ENCODE peak calls at places on chromosome 5, in four cellular contexts. One of them, this sample, is unnamed.

GRCh38 chr5:119123280-119123679 is 52.4 kb downstream of the DMXL1 start:
- DNase-seq in RWPE1: no peak
- DNase-seq in small intestine: no peak
- DNase-seq in NCI-H2081 treated with DMSO at 0.1 percent for 48 hours: no peak
- DNase-seq in this sample: no peak

GRCh38 chr5:41835625-41836024 is 34.6 kb downstream of the OXCT1 start:
- DNase-seq in small intestine: peak; percentile 19
- DNase-seq in RWPE1: peak; percentile 18
- DNase-seq in NCI-H2081 treated with DMSO at 0.1 percent for 48 hours: no peak
- DNase-seq in this sample: no peak

GRCh38 chr5:163509288-163510040 is 4.0 kb downstream of the MAT2B start:
- DNase-seq in RWPE1: peak; percentile 94
- DNase-seq in small intestine: peak; percentile 93
- DNase-seq in NCI-H2081 treated with DMSO at 0.1 percent for 48 hours: no peak
- DNase-seq in this sample: no peak

GRCh38 chr5:168749391-168750100 is 170.4 kb upstream of the PANK3 start:
- DNase-seq in small intestine: no peak
- DNase-seq in RWPE1: no peak
- DNase-seq in NCI-H2081 treated with DMSO at 0.1 percent for 48 hours: no peak
- DNase-seq in this sample: no peak

GRCh38 chr5:125554355-125554754 is 807.9 kb upstream of the ZNF608 start:
- DNase-seq in RWPE1: no peak
- DNase-seq in small intestine: no peak
- DNase-seq in NCI-H2081 treated with DMSO at 0.1 percent for 48 hours: no peak
- DNase-seq in this sample: no peak

GRCh38 chr5:79720096-79720495 is 30.5 kb downstream of the CMYA5 start:
- DNase-seq in NCI-H2081 treated with DMSO at 0.1 percent for 48 hours: no peak
- DNase-seq in small intestine: no peak
- DNase-seq in RWPE1: no peak
- DNase-seq in this sample: no peak

GRCh38 chr5:135327429-135328127 is 71.5 kb downstream of the MACROH2A1 start:
- DNase-seq in NCI-H2081 treated with DMSO at 0.1 percent for 48 hours: no peak
- DNase-seq in RWPE1: no peak
- DNase-seq in small intestine: no peak
- DNase-seq in this sample: no peak

GRCh38 chr5:395156-395920 is 47.6 kb upstream of the EXOC3 start:
- DNase-seq in NCI-H2081 treated with DMSO at 0.1 percent for 48 hours: no peak
- DNase-seq in small intestine: no peak
- DNase-seq in RWPE1: no peak
- DNase-seq in this sample: no peak

GRCh38 chr5:177300236-177300880 is 3.2 kb downstream of the RAB24 start:
- DNase-seq in NCI-H2081 treated with DMSO at 0.1 percent for 48 hours: no peak
- DNase-seq in RWPE1: peak; percentile 49
- DNase-seq in small intestine: peak; percentile 66
- DNase-seq in this sample: no peak

GRCh38 chr5:63127054-63127453 is 548.4 kb downstream of the LRRC70 start:
- DNase-seq in NCI-H2081 treated with DMSO at 0.1 percent for 48 hours: no peak
- DNase-seq in small intestine: no peak
- DNase-seq in RWPE1: peak; percentile 44
- DNase-seq in this sample: no peak

GRCh38 chr5:73233461-73234151 is 60.6 kb downstream of the TMEM174 start:
- DNase-seq in small intestine: no peak
- DNase-seq in NCI-H2081 treated with DMSO at 0.1 percent for 48 hours: no peak
- DNase-seq in RWPE1: no peak
- DNase-seq in this sample: no peak

GRCh38 chr5:91441082-91441481 is 58.0 kb upstream of the ARRDC3 start:
- DNase-seq in NCI-H2081 treated with DMSO at 0.1 percent for 48 hours: no peak
- DNase-seq in small intestine: no peak
- DNase-seq in RWPE1: no peak
- DNase-seq in this sample: no peak

GRCh38 chr5:135139397-135140134 is 105.5 kb upstream of the PITX1 start:
- DNase-seq in RWPE1: peak; percentile 98
- DNase-seq in small intestine: peak; percentile 58
- DNase-seq in NCI-H2081 treated with DMSO at 0.1 percent for 48 hours: no peak
- DNase-seq in this sample: no peak

GRCh38 chr5:26003966-26004365 is 1034.4 kb downstream of the CDH9 start:
- DNase-seq in NCI-H2081 treated with DMSO at 0.1 percent for 48 hours: no peak
- DNase-seq in RWPE1: no peak
- DNase-seq in small intestine: no peak
- DNase-seq in this sample: no peak

GRCh38 chr5:35890021-35890740 is 33.5 kb downstream of the IL7R start:
- DNase-seq in NCI-H2081 treated with DMSO at 0.1 percent for 48 hours: no peak
- DNase-seq in small intestine: no peak
- DNase-seq in RWPE1: no peak
- DNase-seq in this sample: no peak

GRCh38 chr5:31651241-31651640 is 12.3 kb downstream of the PDZD2 start:
- DNase-seq in small intestine: no peak
- DNase-seq in RWPE1: no peak
- DNase-seq in NCI-H2081 treated with DMSO at 0.1 percent for 48 hours: no peak
- DNase-seq in this sample: no peak

GRCh38 chr5:6713274-6714181 is at the start of gene TENT4A:
- DNase-seq in RWPE1: peak; percentile 97
- DNase-seq in small intestine: peak; percentile 31
- DNase-seq in NCI-H2081 treated with DMSO at 0.1 percent for 48 hours: no peak
- DNase-seq in this sample: no peak

GRCh38 chr5:30324083-30324482 is 869.4 kb upstream of the CDH6 start:
- DNase-seq in NCI-H2081 treated with DMSO at 0.1 percent for 48 hours: no peak
- DNase-seq in small intestine: no peak
- DNase-seq in RWPE1: no peak
- DNase-seq in this sample: no peak

GRCh38 chr5:68533571-68534051 is 318.1 kb downstream of the PIK3R1 start:
- DNase-seq in NCI-H2081 treated with DMSO at 0.1 percent for 48 hours: peak; percentile 77
- DNase-seq in small intestine: peak; percentile 48
- DNase-seq in RWPE1: no peak
- DNase-seq in this sample: peak; percentile 82

GRCh38 chr5:176508603-176509002 is 28.6 kb downstream of the RNF44 start:
- DNase-seq in NCI-H2081 treated with DMSO at 0.1 percent for 48 hours: no peak
- DNase-seq in RWPE1: no peak
- DNase-seq in small intestine: no peak
- DNase-seq in this sample: no peak

GRCh38 chr5:172437445-172438303 is 16.7 kb downstream of the SH3PXD2B start:
- DNase-seq in small intestine: peak; percentile 51
- DNase-seq in NCI-H2081 treated with DMSO at 0.1 percent for 48 hours: peak; percentile 54
- DNase-seq in RWPE1: peak; percentile 83
- DNase-seq in this sample: no peak

GRCh38 chr5:137164961-137165360 is 334.2 kb downstream of the SPOCK1 start:
- DNase-seq in NCI-H2081 treated with DMSO at 0.1 percent for 48 hours: no peak
- DNase-seq in small intestine: no peak
- DNase-seq in RWPE1: no peak
- DNase-seq in this sample: no peak

GRCh38 chr5:37283214-37283820 is 34.1 kb upstream of the CPLANE1 start:
- DNase-seq in RWPE1: no peak
- DNase-seq in NCI-H2081 treated with DMSO at 0.1 percent for 48 hours: no peak
- DNase-seq in small intestine: no peak
- DNase-seq in this sample: no peak

GRCh38 chr5:157478726-157479125 is 18.7 kb downstream of the NIPAL4 start:
- DNase-seq in NCI-H2081 treated with DMSO at 0.1 percent for 48 hours: no peak
- DNase-seq in small intestine: no peak
- DNase-seq in RWPE1: no peak
- DNase-seq in this sample: no peak

GRCh38 chr5:134649163-134649916 is 755 bp downstream of the SEC24A start:
- DNase-seq in small intestine: peak; percentile 20
- DNase-seq in RWPE1: peak; percentile 45
- DNase-seq in NCI-H2081 treated with DMSO at 0.1 percent for 48 hours: no peak
- DNase-seq in this sample: no peak

GRCh38 chr5:58844395-58844794 is 261.5 kb downstream of the RAB3C start:
- DNase-seq in NCI-H2081 treated with DMSO at 0.1 percent for 48 hours: no peak
- DNase-seq in RWPE1: no peak
- DNase-seq in small intestine: no peak
- DNase-seq in this sample: no peak

GRCh38 chr5:59543826-59544442 is 349.6 kb downstream of the PDE4D start:
- DNase-seq in small intestine: peak; percentile 25
- DNase-seq in NCI-H2081 treated with DMSO at 0.1 percent for 48 hours: no peak
- DNase-seq in RWPE1: no peak
- DNase-seq in this sample: no peak

GRCh38 chr5:34522599-34523381 is 133.3 kb upstream of the RAI14 start:
- DNase-seq in NCI-H2081 treated with DMSO at 0.1 percent for 48 hours: peak; percentile 78
- DNase-seq in small intestine: peak; percentile 79
- DNase-seq in RWPE1: peak; percentile 71
- DNase-seq in this sample: no peak

GRCh38 chr5:3584724-3585531 is 10.7 kb upstream of the IRX1 start:
- DNase-seq in small intestine: no peak
- DNase-seq in RWPE1: no peak
- DNase-seq in NCI-H2081 treated with DMSO at 0.1 percent for 48 hours: no peak
- DNase-seq in this sample: no peak

GRCh38 chr5:23730023-23730422 is 222.6 kb downstream of the PRDM9 start:
- DNase-seq in NCI-H2081 treated with DMSO at 0.1 percent for 48 hours: no peak
- DNase-seq in RWPE1: no peak
- DNase-seq in small intestine: no peak
- DNase-seq in this sample: no peak

GRCh38 chr5:151619812-151620462 is 28.8 kb upstream of the FAT2 start:
- DNase-seq in NCI-H2081 treated with DMSO at 0.1 percent for 48 hours: no peak
- DNase-seq in small intestine: no peak
- DNase-seq in RWPE1: peak; percentile 90
- DNase-seq in this sample: no peak

GRCh38 chr5:142674438-142675210 is 11.3 kb downstream of the FGF1 start:
- DNase-seq in RWPE1: peak; percentile 49
- DNase-seq in small intestine: no peak
- DNase-seq in NCI-H2081 treated with DMSO at 0.1 percent for 48 hours: no peak
- DNase-seq in this sample: no peak

GRCh38 chr5:168415971-168416370 is 70.3 kb upstream of the RARS1 start:
- DNase-seq in small intestine: no peak
- DNase-seq in NCI-H2081 treated with DMSO at 0.1 percent for 48 hours: no peak
- DNase-seq in RWPE1: no peak
- DNase-seq in this sample: no peak

GRCh38 chr5:15529821-15530220 is 29.8 kb downstream of the FBXL7 start:
- DNase-seq in RWPE1: no peak
- DNase-seq in NCI-H2081 treated with DMSO at 0.1 percent for 48 hours: no peak
- DNase-seq in small intestine: no peak
- DNase-seq in this sample: no peak

This sample was measured in NCI-H187 treated with DMSO at 0.1 percent for 48 hours.